ENCODE peak calls at places on chromosomes 12 and 14, in nine cellular contexts. P, I, Q, L, K, Y, X, H and V are unnamed samples. For H3K4me1, the result is how much of the 10 kb centered on the place peaks cover.

GRCh38 chr14:54529811-54530210 is 20.1 kb downstream of the CGRRF1 start:
- DNase-seq in X (no peak), Q (no peak), K (no peak), P (no peak), I (no peak), Y (no peak), L (no peak), H (peak), V (no peak)

GRCh38 chr12:19683178-19683927 is 244.1 kb downstream of the AEBP2 start:
- DNase-seq in X (no peak), P (no peak), L (peak), H (no peak), Q (peak), K (no peak), I (no peak), Y (peak), V (no peak)

GRCh38 chr12:93245543-93245942 is 132.2 kb upstream of the NUDT4 start:
- DNase-seq in Y (no peak), H (no peak), Q (no peak), X (no peak), K (no peak), I (no peak), P (no peak), L (no peak), V (no peak)

GRCh38 chr14:79256311-79256879 is 954.9 kb downstream of the DIO2 start:
- DNase-seq in L (no peak), Y (no peak), H (no peak), I (no peak), X (no peak), K (no peak), P (no peak), Q (no peak), V (no peak)

GRCh38 chr14:64410084-64410774 is 22.1 kb downstream of the MTHFD1 start:
- DNase-seq in P (no peak), Y (no peak), L (no peak), I (no peak), X (no peak), Q (peak), H (peak), K (no peak), V (no peak)

GRCh38 chr12:131912526-131913274 is 16.4 kb upstream of the PUS1 start:
- DNase-seq in L (peak), H (peak), Y (no peak), X (peak), K (no peak), I (peak), P (no peak), Q (peak), V (peak)

GRCh38 chr14:90677484-90678045 is 138.7 kb downstream of the TTC7B start:
- DNase-seq in H (no peak), Q (no peak), X (no peak), P (no peak), K (no peak), L (no peak), I (no peak), Y (no peak), V (no peak)

GRCh38 chr14:90179357-90179756 is 77.0 kb upstream of the PSMC1 start:
- DNase-seq in Q (no peak), K (no peak), P (peak), X (no peak), L (no peak), Y (no peak), I (no peak), H (peak), V (no peak)

DNA sequence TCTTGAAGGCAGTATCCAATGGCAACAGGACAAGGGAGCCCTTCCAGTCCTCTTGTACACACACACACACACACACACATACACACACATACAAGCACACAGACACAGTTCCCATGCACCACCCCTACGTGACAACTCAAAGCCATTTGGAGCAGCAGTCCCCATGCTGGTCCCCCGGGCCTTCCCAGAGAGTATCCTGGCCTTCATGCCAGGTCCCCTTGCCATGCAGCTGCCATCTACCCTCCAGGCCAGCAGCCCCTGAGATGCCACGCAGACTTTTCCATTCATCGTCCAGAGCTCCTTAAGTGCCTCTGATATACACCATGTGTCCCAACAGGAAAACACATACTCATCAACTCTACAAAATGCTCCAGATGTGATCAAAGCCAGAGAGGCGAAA is 159.5 kb downstream of the ANO2 start:
- DNase-seq in P (no peak), Q (no peak), K (no peak), L (no peak), X (no peak), I (no peak), H (no peak), Y (no peak), V (no peak)
- TF ChIP-seq CTCF in P (no peak), Q (no peak), K (no peak), L (no peak), X (no peak), I (no peak), H (no peak), Y (no peak), V (no peak)

DNA sequence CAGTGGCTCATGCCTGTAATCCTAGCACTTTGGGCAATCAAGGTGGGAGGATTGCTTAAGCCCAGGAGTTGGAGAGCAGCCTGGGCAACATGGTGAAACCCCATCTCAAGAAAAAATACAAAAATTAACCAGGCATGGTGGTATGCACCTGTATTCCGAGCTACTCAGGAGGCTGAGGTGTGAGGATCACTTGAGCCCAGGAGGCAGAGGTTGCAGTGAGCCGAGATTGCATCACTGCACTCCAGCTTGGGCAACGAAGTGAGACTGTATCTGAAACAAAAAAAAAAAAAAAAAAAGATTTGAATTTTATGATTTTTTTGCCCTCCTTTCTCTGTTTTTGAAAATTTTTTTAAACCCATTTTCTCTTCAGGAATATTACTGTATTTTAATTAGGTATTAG is 17.7 kb downstream of the C12orf75 start:
- DNase-seq in X (no peak), Q (no peak), H (no peak), P (no peak), L (no peak), K (no peak), I (no peak), Y (no peak), V (no peak)
- H3K4me1 ChIP-seq in X (under half), Q (under half), H (under half), P (under half), L (under half), K (under half), I (half or more), Y (under half), V (under half)

DNA sequence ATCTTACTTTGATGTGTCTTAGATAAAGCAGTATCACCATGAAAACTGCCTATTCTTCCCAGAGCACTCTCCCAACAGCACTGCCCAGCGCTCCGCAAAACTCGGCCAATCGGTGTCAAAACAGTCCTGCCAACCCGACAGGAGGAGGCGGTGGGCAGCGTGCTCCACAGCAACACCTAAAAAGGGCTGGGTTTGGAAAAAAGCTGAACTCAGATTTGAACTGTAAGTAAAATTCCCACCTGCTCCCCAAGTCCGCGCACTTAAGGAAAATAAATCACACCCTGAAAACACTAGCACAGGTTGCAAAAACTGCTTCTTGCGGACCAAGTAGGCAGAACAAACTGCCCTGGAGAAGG is 720 bp downstream of the IPO8 start:
- DNase-seq in Y (peak), P (peak), I (no peak), H (peak), K (peak), Q (peak), L (peak), X (peak), V (no peak)
- TF ChIP-seq CTCF in Y (no peak), P (no peak), I (no peak), H (no peak), K (no peak), Q (no peak), L (no peak), X (no peak), V (no peak)

GRCh38 chr12:110270125-110270962 is 10.7 kb upstream of the ATP2A2 start:
- DNase-seq in P (peak), Y (no peak), X (peak), L (peak), Q (peak), I (no peak), K (no peak), H (peak), V (no peak)
- H3K4me1 ChIP-seq in P (under half), Y (under half), X (under half), L (half or more), Q (half or more), I (half or more), K (under half), H (under half), V (under half)

GRCh38 chr14:67417633-67418032 is 5.7 kb upstream of the PLEK2 start:
- DNase-seq in P (no peak), X (no peak), K (no peak), H (no peak), Q (no peak), I (no peak), L (no peak), Y (no peak), V (no peak)
- TF ChIP-seq CTCF in P (no peak), X (no peak), K (no peak), H (no peak), Q (no peak), I (no peak), L (no peak), Y (no peak), V (no peak)

GRCh38 chr14:100902295-100902694 is 1.2 kb downstream of the RTL1 start:
- DNase-seq in Y (no peak), K (no peak), X (no peak), Q (peak), H (peak), I (no peak), P (peak), L (peak), V (no peak)

GRCh38 chr14:100903672-100904185 is at the start of gene RTL1:
- DNase-seq in P (no peak), I (no peak), X (no peak), Y (no peak), H (peak), K (peak), L (no peak), Q (no peak), V (no peak)

GRCh38 chr14:100904307-100905019 is 941 bp upstream of the RTL1 start:
- DNase-seq in H (no peak), P (peak), K (no peak), L (no peak), Q (no peak), Y (no peak), X (no peak), I (no peak), V (no peak)

GRCh38 chr14:100901391-100902183 is 1.9 kb downstream of the RTL1 start:
- DNase-seq in H (peak), Y (no peak), L (no peak), I (no peak), X (no peak), K (peak), P (no peak), Q (no peak), V (peak)

GRCh38 chr14:100902792-100903191 is 730 bp downstream of the RTL1 start:
- DNase-seq in L (no peak), P (peak), H (no peak), K (peak), I (no peak), Y (no peak), X (no peak), Q (peak), V (no peak)
- H3K4me1 ChIP-seq in L (under half), P (under half), H (under half), K (under half), I (under half), Y (under half), X (under half), Q (half or more), V (under half)

DNA sequence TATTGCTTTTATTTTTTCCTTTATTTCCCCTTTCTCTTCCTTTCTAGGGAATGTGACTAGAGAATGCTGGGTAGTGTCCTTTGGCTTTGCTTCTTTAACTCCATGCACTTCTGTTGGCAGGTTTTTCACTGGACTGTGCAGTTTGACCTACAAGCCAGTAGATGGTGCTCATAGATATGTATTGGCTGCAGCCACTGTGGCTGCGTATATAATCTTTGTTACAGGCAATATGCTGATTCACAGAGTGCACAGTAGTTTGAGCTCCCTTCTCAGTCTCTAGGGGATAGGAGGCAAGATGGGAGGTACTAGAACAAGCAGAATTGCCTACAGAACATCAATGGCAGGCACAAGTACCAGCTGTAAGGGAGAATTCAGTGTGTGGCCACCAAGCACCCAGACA is 503.5 kb downstream of the LRFN5 start:
- DNase-seq in Y (peak), L (peak), I (no peak), H (no peak), K (no peak), P (peak), Q (peak), X (no peak), V (no peak)
- TF ChIP-seq CTCF in Y (peak), L (peak), I (no peak), H (no peak), K (no peak), P (peak), Q (peak), X (no peak), V (no peak)